ENCODE peak calls at places on chromosomes 5 and 9, in five cellular contexts. One of them, this sample, is unnamed.

GRCh38 chr9:99103909-99104458 is 929 bp upstream of the TGFBR1 start:
- DNase-seq in mesendoderm: no peak
- DNase-seq in HCT116: no peak
- DNase-seq in fibroblast of lung: peak
- DNase-seq in GM23248: peak
- DNase-seq in this sample: no peak

GRCh38 chr9:23830949-23831730 is 5.1 kb upstream of the ELAVL2 start:
- DNase-seq in mesendoderm: peak
- DNase-seq in GM23248: no peak
- DNase-seq in fibroblast of lung: no peak
- DNase-seq in HCT116: no peak
- DNase-seq in this sample: no peak

GRCh38 chr5:39892708-39893107 is 467.9 kb upstream of the DAB2 start:
- DNase-seq in fibroblast of lung: no peak
- DNase-seq in GM23248: peak
- DNase-seq in mesendoderm: no peak
- DNase-seq in HCT116: no peak
- DNase-seq in this sample: peak

GRCh38 chr9:122814545-122814944 is 13.8 kb downstream of the PDCL start:
- DNase-seq in mesendoderm: no peak
- DNase-seq in fibroblast of lung: no peak
- DNase-seq in GM23248: no peak
- DNase-seq in HCT116: no peak
- DNase-seq in this sample: no peak

GRCh38 chr5:73312872-73313510 is 135.6 kb downstream of the FOXD1 start:
- DNase-seq in fibroblast of lung: no peak
- DNase-seq in GM23248: peak
- DNase-seq in HCT116: no peak
- DNase-seq in mesendoderm: no peak
- DNase-seq in this sample: peak

GRCh38 chr5:74027732-74028338 is 401.8 kb downstream of the ARHGEF28 start:
- DNase-seq in HCT116: no peak
- DNase-seq in fibroblast of lung: no peak
- DNase-seq in mesendoderm: no peak
- DNase-seq in GM23248: no peak
- DNase-seq in this sample: no peak

GRCh38 chr5:17189381-17190036 is 27.9 kb upstream of the BASP1 start:
- DNase-seq in mesendoderm: peak
- DNase-seq in GM23248: peak
- DNase-seq in fibroblast of lung: peak
- DNase-seq in HCT116: peak
- DNase-seq in this sample: no peak

GRCh38 chr5:159133041-159133741 is 33.5 kb upstream of the EBF1 start:
- DNase-seq in mesendoderm: peak
- DNase-seq in GM23248: peak
- DNase-seq in fibroblast of lung: peak
- DNase-seq in HCT116: peak
- DNase-seq in this sample: peak

GRCh38 chr9:131546336-131547084 is 1.2 kb downstream of the PRRT1B start:
- DNase-seq in GM23248: peak
- DNase-seq in fibroblast of lung: no peak
- DNase-seq in mesendoderm: peak
- DNase-seq in HCT116: no peak
- DNase-seq in this sample: peak

GRCh38 chr9:126626117-126627022 is 12.6 kb downstream of the LMX1B start:
- DNase-seq in GM23248: no peak
- DNase-seq in mesendoderm: peak
- DNase-seq in fibroblast of lung: no peak
- DNase-seq in HCT116: no peak
- DNase-seq in this sample: no peak

GRCh38 chr9:126624453-126624872 is 10.7 kb downstream of the LMX1B start:
- DNase-seq in mesendoderm: no peak
- DNase-seq in HCT116: no peak
- DNase-seq in GM23248: no peak
- DNase-seq in fibroblast of lung: no peak
- DNase-seq in this sample: no peak

GRCh38 chr9:126624912-126625311 is 11.2 kb downstream of the LMX1B start:
- DNase-seq in HCT116: no peak
- DNase-seq in GM23248: no peak
- DNase-seq in mesendoderm: no peak
- DNase-seq in fibroblast of lung: no peak
- DNase-seq in this sample: peak

GRCh38 chr9:126623667-126624452 is 10.1 kb downstream of the LMX1B start:
- DNase-seq in fibroblast of lung: no peak
- DNase-seq in HCT116: no peak
- DNase-seq in GM23248: no peak
- DNase-seq in mesendoderm: peak
- DNase-seq in this sample: peak

DNA sequence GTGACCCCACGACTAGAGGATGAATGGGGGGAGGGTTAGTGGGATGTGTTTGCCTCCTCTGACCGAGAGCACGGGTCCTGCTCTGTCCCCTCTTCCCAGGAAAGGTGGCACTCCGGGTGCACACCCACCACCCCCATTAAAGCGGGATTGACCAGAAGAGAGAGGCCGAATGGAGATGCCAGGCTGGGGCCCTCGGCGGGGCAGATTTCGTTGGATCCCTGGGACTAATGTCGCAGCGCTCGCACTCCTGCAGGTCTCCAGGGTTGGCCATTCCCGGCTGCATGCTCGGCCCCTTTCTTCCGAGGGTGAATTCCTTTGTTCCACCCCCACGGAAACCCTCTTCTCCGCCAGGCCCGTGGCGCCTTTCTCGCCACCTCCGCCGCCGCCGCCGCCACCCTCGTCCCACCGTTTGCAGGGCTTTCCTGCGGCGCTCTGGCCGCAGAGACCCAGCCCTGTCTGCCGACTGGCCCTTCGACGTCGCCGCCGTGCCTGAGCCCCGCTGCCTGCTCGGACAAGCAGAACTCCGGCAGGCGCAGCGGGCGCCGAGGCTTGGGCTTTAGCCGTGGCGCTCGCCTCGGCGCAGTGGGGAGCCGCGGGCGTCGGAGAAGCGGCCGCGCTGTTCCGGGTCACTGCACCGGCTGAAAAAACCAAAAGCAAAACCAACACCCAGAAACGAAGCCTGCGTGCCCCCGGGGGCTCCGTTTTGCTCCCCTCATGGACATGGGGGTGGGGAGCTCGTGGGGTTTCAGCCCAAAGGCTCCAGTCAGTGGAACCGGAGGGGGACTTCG is 11.8 kb downstream of the LMX1B start:
- DNase-seq in mesendoderm: peak
- DNase-seq in HCT116: no peak
- DNase-seq in GM23248: no peak
- DNase-seq in fibroblast of lung: no peak
- DNase-seq in this sample: no peak
- H3K4me3 ChIP-seq in mesendoderm: no peak
- H3K4me3 ChIP-seq in HCT116: no peak
- H3K4me3 ChIP-seq in GM23248: no peak
- H3K4me3 ChIP-seq in fibroblast of lung: no peak
- H3K4me3 ChIP-seq in this sample: no peak

DNA sequence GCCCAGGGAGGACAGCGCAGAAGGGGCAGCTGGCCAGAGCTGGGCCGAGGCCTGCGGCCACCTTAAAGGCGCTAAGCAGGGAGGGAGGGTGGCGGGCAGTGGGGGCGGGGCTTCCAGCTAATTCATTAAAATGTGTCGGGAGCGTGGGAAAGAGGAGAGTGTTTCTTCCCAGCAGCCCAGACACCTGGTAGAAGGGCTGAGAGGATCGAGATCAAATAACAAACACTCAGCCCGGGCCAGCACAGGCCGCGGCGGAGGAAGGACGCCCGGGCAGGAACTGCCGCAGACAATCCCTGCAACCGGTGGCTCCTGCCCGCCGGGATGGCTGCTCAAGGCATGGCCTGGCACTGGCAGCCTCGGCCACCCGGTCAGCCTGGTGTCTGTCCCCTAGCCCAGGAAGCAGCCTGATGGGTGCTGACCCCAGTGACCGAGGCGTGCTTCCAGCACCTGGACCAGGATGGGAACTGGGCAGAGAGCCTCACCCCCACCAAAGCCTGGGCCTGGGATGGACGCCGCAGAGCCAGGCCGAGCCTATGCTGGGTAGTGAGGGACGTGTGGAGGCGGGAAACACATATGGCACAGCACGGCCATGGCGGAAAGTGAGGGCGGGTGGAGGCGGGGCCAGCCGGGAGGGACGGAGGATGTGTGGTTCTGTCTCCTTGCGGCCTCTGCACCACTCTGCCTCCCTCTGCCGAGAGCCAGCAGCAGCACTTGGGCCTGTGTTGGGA is 3.2 kb upstream of the NRARP start:
- DNase-seq in mesendoderm: peak
- DNase-seq in fibroblast of lung: peak
- DNase-seq in HCT116: no peak
- DNase-seq in GM23248: peak
- DNase-seq in this sample: peak
- H3K4me2 ChIP-seq in mesendoderm: no peak
- H3K4me2 ChIP-seq in fibroblast of lung: peak
- H3K4me2 ChIP-seq in HCT116: no peak
- H3K4me2 ChIP-seq in GM23248: peak
- H3K4me2 ChIP-seq in this sample: peak

GRCh38 chr9:128610889-128611288 is 45.8 kb downstream of the DYNC2I2 start:
- DNase-seq in GM23248: no peak
- DNase-seq in HCT116: no peak
- DNase-seq in fibroblast of lung: no peak
- DNase-seq in mesendoderm: no peak
- DNase-seq in this sample: no peak
- H3K4me3 ChIP-seq in GM23248: no peak
- H3K4me3 ChIP-seq in HCT116: no peak
- H3K4me3 ChIP-seq in fibroblast of lung: no peak
- H3K4me3 ChIP-seq in mesendoderm: no peak
- H3K4me3 ChIP-seq in this sample: no peak

GRCh38 chr5:144187699-144188294 is 17.1 kb downstream of the KCTD16 start:
- DNase-seq in HCT116: no peak
- DNase-seq in mesendoderm: no peak
- DNase-seq in fibroblast of lung: peak
- DNase-seq in GM23248: peak
- DNase-seq in this sample: no peak

GRCh38 chr5:144177548-144177947 is 6.9 kb downstream of the KCTD16 start:
- DNase-seq in fibroblast of lung: no peak
- DNase-seq in mesendoderm: peak
- DNase-seq in HCT116: no peak
- DNase-seq in GM23248: peak
- DNase-seq in this sample: peak

GRCh38 chr5:144179226-144179625 is 8.6 kb downstream of the KCTD16 start:
- DNase-seq in HCT116: no peak
- DNase-seq in mesendoderm: no peak
- DNase-seq in fibroblast of lung: no peak
- DNase-seq in GM23248: peak
- DNase-seq in this sample: no peak

DNA sequence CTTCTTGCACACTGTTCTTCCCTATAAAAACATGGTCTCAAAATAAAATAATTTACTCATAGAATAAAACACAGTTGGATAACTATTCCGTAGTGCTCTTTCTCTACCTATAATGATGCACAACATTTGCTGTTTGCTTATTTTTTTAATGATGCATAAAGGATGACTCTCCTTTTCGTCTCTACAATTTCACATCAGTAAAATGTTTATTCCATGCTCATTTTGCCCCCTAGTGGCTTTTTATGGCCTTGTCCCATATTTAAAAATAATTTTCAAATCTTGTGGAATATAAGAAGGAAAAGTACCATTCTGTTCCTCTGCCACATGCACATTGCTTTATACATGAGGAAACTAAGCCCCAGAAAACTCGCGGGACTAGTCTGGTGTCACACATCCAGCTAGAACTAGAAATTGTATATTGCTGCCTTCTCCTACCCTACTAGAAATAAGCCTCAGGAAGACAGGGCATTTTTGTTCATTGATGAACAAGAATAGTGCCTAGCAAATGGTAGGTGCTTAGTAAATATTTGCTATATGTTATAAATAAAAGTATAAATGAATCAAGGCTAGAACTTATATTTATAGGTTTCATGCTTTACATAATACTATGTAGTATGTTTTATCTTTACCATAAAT is 12.7 kb downstream of the KCTD16 start:
- DNase-seq in mesendoderm: no peak
- DNase-seq in HCT116: no peak
- DNase-seq in GM23248: peak
- DNase-seq in fibroblast of lung: peak
- DNase-seq in this sample: peak
- H3K4me2 ChIP-seq in mesendoderm: no peak
- H3K4me2 ChIP-seq in HCT116: no peak
- H3K4me2 ChIP-seq in GM23248: no peak
- H3K4me2 ChIP-seq in fibroblast of lung: no peak
- H3K4me2 ChIP-seq in this sample: peak